ENCODE peak calls at places on chromosomes 5 and 9, in seven cellular contexts. One of them, this sample, is unnamed.

GRCh38 chr9:114803886-114804285 is 2.0 kb downstream of the TNFSF15 start:
- DNase-seq in HCT116: no peak
- DNase-seq in transverse colon: no peak
- DNase-seq in suprapubic skin: no peak
- DNase-seq in GM23338: no peak
- DNase-seq in sigmoid colon: no peak
- DNase-seq in spleen: no peak
- DNase-seq in this sample: no peak

GRCh38 chr5:125487231-125487630 is 740.8 kb upstream of the ZNF608 start:
- DNase-seq in HCT116: no peak
- DNase-seq in transverse colon: no peak
- DNase-seq in suprapubic skin: no peak
- DNase-seq in GM23338: no peak
- DNase-seq in sigmoid colon: no peak
- DNase-seq in spleen: no peak
- DNase-seq in this sample: no peak

GRCh38 chr9:137062384-137062783 is 8.0 kb downstream of the SAPCD2 start:
- DNase-seq in HCT116: no peak
- DNase-seq in transverse colon: no peak
- DNase-seq in suprapubic skin: no peak
- DNase-seq in GM23338: no peak
- DNase-seq in sigmoid colon: no peak
- DNase-seq in spleen: no peak
- DNase-seq in this sample: peak; percentile 8

GRCh38 chr5:10201223-10201868 is 48.3 kb downstream of the ATPSCKMT start:
- DNase-seq in HCT116: no peak
- DNase-seq in transverse colon: no peak
- DNase-seq in suprapubic skin: no peak
- DNase-seq in GM23338: peak; percentile 82
- DNase-seq in sigmoid colon: no peak
- DNase-seq in spleen: no peak
- DNase-seq in this sample: no peak

GRCh38 chr9:127523312-127523851 is 72.1 kb downstream of the LRSAM1 start:
- DNase-seq in HCT116: peak; percentile 50
- DNase-seq in transverse colon: no peak
- DNase-seq in suprapubic skin: no peak
- DNase-seq in GM23338: peak; percentile 51
- DNase-seq in sigmoid colon: no peak
- DNase-seq in spleen: no peak
- DNase-seq in this sample: no peak

GRCh38 chr9:71592400-71592799 is 175.9 kb downstream of the CEMIP2 start:
- DNase-seq in HCT116: no peak
- DNase-seq in transverse colon: no peak
- DNase-seq in suprapubic skin: no peak
- DNase-seq in GM23338: no peak
- DNase-seq in sigmoid colon: no peak
- DNase-seq in spleen: no peak
- DNase-seq in this sample: no peak

GRCh38 chr9:133334161-133334560 is 1.8 kb downstream of the SURF6 start:
- DNase-seq in HCT116: no peak
- DNase-seq in transverse colon: peak; percentile 86
- DNase-seq in suprapubic skin: no peak
- DNase-seq in GM23338: peak; percentile 40
- DNase-seq in sigmoid colon: peak; percentile 53
- DNase-seq in spleen: peak; percentile 51
- DNase-seq in this sample: no peak

GRCh38 chr5:53376853-53377252 is 103.6 kb upstream of the FST start:
- DNase-seq in HCT116: no peak
- DNase-seq in transverse colon: no peak
- DNase-seq in suprapubic skin: no peak
- DNase-seq in GM23338: no peak
- DNase-seq in sigmoid colon: no peak
- DNase-seq in spleen: no peak
- DNase-seq in this sample: no peak

GRCh38 chr5:73947876-73948275 is 321.9 kb downstream of the ARHGEF28 start:
- DNase-seq in HCT116: no peak
- DNase-seq in transverse colon: no peak
- DNase-seq in suprapubic skin: no peak
- DNase-seq in GM23338: no peak
- DNase-seq in sigmoid colon: no peak
- DNase-seq in spleen: no peak
- DNase-seq in this sample: no peak

GRCh38 chr5:14977058-14977640 is 105.6 kb upstream of the ANKH start:
- DNase-seq in HCT116: no peak
- DNase-seq in transverse colon: peak; percentile 26
- DNase-seq in suprapubic skin: no peak
- DNase-seq in GM23338: no peak
- DNase-seq in sigmoid colon: no peak
- DNase-seq in spleen: no peak
- DNase-seq in this sample: no peak

GRCh38 chr5:110839004-110839403 is 100.2 kb downstream of the SLC25A46 start:
- DNase-seq in HCT116: no peak
- DNase-seq in transverse colon: no peak
- DNase-seq in suprapubic skin: no peak
- DNase-seq in GM23338: no peak
- DNase-seq in sigmoid colon: no peak
- DNase-seq in spleen: no peak
- DNase-seq in this sample: no peak

GRCh38 chr9:21413089-21414023 is 4.4 kb downstream of the IFNA8 start:
- DNase-seq in HCT116: no peak
- DNase-seq in transverse colon: no peak
- DNase-seq in suprapubic skin: no peak
- DNase-seq in GM23338: peak; percentile 54
- DNase-seq in sigmoid colon: no peak
- DNase-seq in spleen: no peak
- DNase-seq in this sample: no peak

GRCh38 chr5:97636766-97637165 is 453.7 kb upstream of the RIOK2 start:
- DNase-seq in HCT116: no peak
- DNase-seq in transverse colon: no peak
- DNase-seq in suprapubic skin: no peak
- DNase-seq in GM23338: no peak
- DNase-seq in sigmoid colon: no peak
- DNase-seq in spleen: no peak
- DNase-seq in this sample: no peak

GRCh38 chr5:33997331-33997983 is 10.4 kb downstream of the AMACR start:
- DNase-seq in HCT116: peak; percentile 19
- DNase-seq in transverse colon: peak; percentile 49
- DNase-seq in suprapubic skin: peak; percentile 83
- DNase-seq in GM23338: peak; percentile 75
- DNase-seq in sigmoid colon: peak; percentile 83
- DNase-seq in spleen: no peak
- DNase-seq in this sample: peak; percentile 73

GRCh38 chr9:131678499-131679111 is 61.3 kb downstream of the RAPGEF1 start:
- DNase-seq in HCT116: peak; percentile 85
- DNase-seq in transverse colon: peak; percentile 78
- DNase-seq in suprapubic skin: no peak
- DNase-seq in GM23338: peak; percentile 58
- DNase-seq in sigmoid colon: peak; percentile 90
- DNase-seq in spleen: peak; percentile 91
- DNase-seq in this sample: no peak

GRCh38 chr5:159899067-159900049 is 16.9 kb upstream of the ADRA1B start:
- DNase-seq in HCT116: no peak
- DNase-seq in transverse colon: no peak
- DNase-seq in suprapubic skin: no peak
- DNase-seq in GM23338: no peak
- DNase-seq in sigmoid colon: no peak
- DNase-seq in spleen: no peak
- DNase-seq in this sample: no peak

GRCh38 chr5:123283031-123283430 is 140.2 kb downstream of the CEP120 start:
- DNase-seq in HCT116: no peak
- DNase-seq in transverse colon: no peak
- DNase-seq in suprapubic skin: no peak
- DNase-seq in GM23338: no peak
- DNase-seq in sigmoid colon: peak; percentile 70
- DNase-seq in spleen: no peak
- DNase-seq in this sample: no peak

GRCh38 chr9:38090170-38090569 is 21.1 kb upstream of the SHB start:
- DNase-seq in HCT116: no peak
- DNase-seq in transverse colon: no peak
- DNase-seq in suprapubic skin: no peak
- DNase-seq in GM23338: no peak
- DNase-seq in sigmoid colon: peak; percentile 32
- DNase-seq in spleen: peak; percentile 25
- DNase-seq in this sample: no peak

GRCh38 chr9:126952180-126952960 is 37.8 kb downstream of the RALGPS1 start:
- DNase-seq in HCT116: no peak
- DNase-seq in transverse colon: no peak
- DNase-seq in suprapubic skin: no peak
- DNase-seq in GM23338: no peak
- DNase-seq in sigmoid colon: no peak
- DNase-seq in spleen: no peak
- DNase-seq in this sample: no peak

GRCh38 chr9:21102311-21102710 is 24.6 kb upstream of the IFNB1 start:
- DNase-seq in HCT116: no peak
- DNase-seq in transverse colon: no peak
- DNase-seq in suprapubic skin: no peak
- DNase-seq in GM23338: no peak
- DNase-seq in sigmoid colon: no peak
- DNase-seq in spleen: no peak
- DNase-seq in this sample: no peak

GRCh38 chr9:83533296-83533695 is 4.9 kb downstream of the FRMD3 start:
- DNase-seq in HCT116: no peak
- DNase-seq in transverse colon: no peak
- DNase-seq in suprapubic skin: no peak
- DNase-seq in GM23338: no peak
- DNase-seq in sigmoid colon: no peak
- DNase-seq in spleen: no peak
- DNase-seq in this sample: no peak

GRCh38 chr5:80223561-80223960 is 32.3 kb downstream of the SERINC5 start:
- DNase-seq in HCT116: no peak
- DNase-seq in transverse colon: no peak
- DNase-seq in suprapubic skin: no peak
- DNase-seq in GM23338: no peak
- DNase-seq in sigmoid colon: no peak
- DNase-seq in spleen: no peak
- DNase-seq in this sample: no peak

GRCh38 chr9:122954253-122954691 is 13.5 kb downstream of the RABGAP1 start:
- DNase-seq in HCT116: no peak
- DNase-seq in transverse colon: no peak
- DNase-seq in suprapubic skin: no peak
- DNase-seq in GM23338: no peak
- DNase-seq in sigmoid colon: no peak
- DNase-seq in spleen: no peak
- DNase-seq in this sample: no peak

DNA sequence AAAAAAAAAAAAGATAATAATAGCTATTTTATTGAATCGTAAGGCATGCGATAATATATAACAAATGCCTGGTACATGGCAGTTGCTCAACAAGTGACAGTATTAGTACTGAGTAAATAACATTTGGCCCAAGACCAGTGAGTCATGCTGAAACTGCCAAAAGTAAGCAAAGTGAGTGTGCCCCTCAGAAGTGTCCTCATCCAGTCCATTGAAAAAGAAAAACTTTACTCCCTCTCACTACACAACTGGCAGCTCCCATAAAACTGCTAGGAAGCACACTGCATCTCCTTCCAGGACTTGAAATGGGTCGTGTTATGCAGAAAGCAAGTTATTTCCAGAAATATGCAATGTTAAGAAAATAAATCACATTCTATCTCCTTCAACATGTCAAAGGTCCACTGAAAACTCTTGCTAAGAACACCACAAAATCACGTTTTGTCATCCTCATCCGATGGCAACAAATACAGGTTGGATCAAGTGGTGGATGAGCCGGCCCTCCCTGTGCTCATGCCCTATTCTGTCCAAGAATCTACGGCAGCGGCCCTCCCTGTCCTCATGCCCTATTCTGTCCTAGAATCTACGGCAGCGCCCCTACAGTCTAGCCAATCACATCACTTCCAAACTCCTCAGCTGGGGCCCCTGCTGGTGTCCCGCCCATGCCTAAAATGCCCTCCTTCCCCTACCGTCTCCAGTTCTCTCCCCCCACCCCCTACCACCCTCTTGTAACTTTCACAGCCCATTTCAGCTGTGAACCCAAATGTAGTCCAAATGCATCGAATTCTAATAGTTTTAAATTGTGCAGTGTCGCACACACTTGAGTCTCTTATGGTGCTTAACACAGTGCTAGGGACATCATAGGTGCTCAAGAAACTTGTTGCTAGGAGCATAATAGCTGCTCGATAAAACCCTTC is 12.5 kb downstream of the PTCH1 start:
- DNase-seq in HCT116: no peak
- DNase-seq in transverse colon: peak; percentile 23
- DNase-seq in suprapubic skin: no peak
- DNase-seq in GM23338: peak; percentile 84
- DNase-seq in sigmoid colon: no peak
- DNase-seq in spleen: no peak
- DNase-seq in this sample: peak; percentile 48
- H3K4me3 ChIP-seq in HCT116: no peak overlapping the region
- H3K4me3 ChIP-seq in transverse colon: no peak overlapping the region
- H3K4me3 ChIP-seq in suprapubic skin: peak overlapping the region; percentile 91
- H3K4me3 ChIP-seq in GM23338: peak overlapping the region; percentile 87
- H3K4me3 ChIP-seq in sigmoid colon: no peak overlapping the region
- H3K4me3 ChIP-seq in spleen: no peak overlapping the region
- H3K4me3 ChIP-seq in this sample: peak overlapping the region; percentile 76

GRCh38 chr5:81292130-81292529 is 9.3 kb upstream of the ZCCHC9 start:
- DNase-seq in HCT116: no peak
- DNase-seq in transverse colon: no peak
- DNase-seq in suprapubic skin: no peak
- DNase-seq in GM23338: no peak
- DNase-seq in sigmoid colon: no peak
- DNase-seq in spleen: no peak
- DNase-seq in this sample: no peak
- TF ChIP-seq POLR2AphosphoS5 in HCT116: no peak
- TF ChIP-seq POLR2AphosphoS5 in transverse colon: no peak
- TF ChIP-seq POLR2AphosphoS5 in suprapubic skin: no peak
- TF ChIP-seq POLR2AphosphoS5 in GM23338: no peak
- TF ChIP-seq POLR2AphosphoS5 in sigmoid colon: no peak
- TF ChIP-seq POLR2AphosphoS5 in spleen: no peak
- TF ChIP-seq POLR2AphosphoS5 in this sample: no peak

DNA sequence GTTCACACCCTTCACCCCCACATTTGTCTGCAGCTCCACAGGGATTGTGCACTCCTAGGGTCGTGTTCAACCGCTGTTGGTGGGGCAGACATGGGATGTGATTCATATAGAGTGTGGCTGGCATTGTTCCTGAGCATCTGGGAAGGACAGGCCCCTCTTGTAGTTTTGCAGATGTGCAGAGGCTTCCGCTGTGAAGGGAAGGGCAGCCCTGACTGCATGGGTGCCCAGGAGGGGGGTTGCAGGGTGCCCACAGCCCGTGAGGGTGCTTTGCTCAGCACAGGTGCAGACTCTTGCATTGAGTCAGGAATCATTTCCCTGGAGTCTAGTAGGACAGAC is 30.2 kb upstream of the PITX1 start:
- DNase-seq in HCT116: no peak
- DNase-seq in transverse colon: no peak
- DNase-seq in suprapubic skin: no peak
- DNase-seq in GM23338: no peak
- DNase-seq in sigmoid colon: peak; percentile 48
- DNase-seq in spleen: peak; percentile 56
- DNase-seq in this sample: no peak
- TF ChIP-seq CTCF in HCT116: no peak
- TF ChIP-seq CTCF in transverse colon: no peak
- TF ChIP-seq CTCF in suprapubic skin: no peak
- TF ChIP-seq CTCF in GM23338: no peak
- TF ChIP-seq CTCF in sigmoid colon: no peak
- TF ChIP-seq CTCF in spleen: no peak
- TF ChIP-seq CTCF in this sample: no peak

DNA sequence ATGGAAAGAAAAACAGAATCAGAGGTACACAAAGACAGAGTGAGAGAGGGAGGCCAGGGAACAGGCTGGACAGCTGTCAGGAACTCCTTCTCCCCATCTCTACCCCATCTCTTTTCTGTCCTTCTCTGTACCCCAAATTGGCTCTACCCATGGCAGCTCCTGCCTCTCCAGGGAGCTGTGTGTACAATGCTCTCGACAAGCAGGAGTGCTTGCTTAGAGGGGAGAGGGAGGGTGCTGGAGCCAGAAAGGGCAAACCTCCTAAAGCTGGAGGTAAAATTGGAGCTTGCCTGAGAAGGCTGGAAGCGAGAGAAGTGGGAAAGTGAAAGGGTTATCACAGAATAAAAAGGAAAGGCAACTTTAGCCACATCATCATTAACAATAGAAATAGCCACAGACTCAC is 6.4 kb downstream of the TPM2 start:
- DNase-seq in HCT116: no peak
- DNase-seq in transverse colon: no peak
- DNase-seq in suprapubic skin: no peak
- DNase-seq in GM23338: no peak
- DNase-seq in sigmoid colon: no peak
- DNase-seq in spleen: peak; percentile 6
- DNase-seq in this sample: no peak
- H3K4me3 ChIP-seq in HCT116: no peak overlapping the region
- H3K4me3 ChIP-seq in transverse colon: no peak overlapping the region
- H3K4me3 ChIP-seq in suprapubic skin: no peak overlapping the region
- H3K4me3 ChIP-seq in GM23338: no peak overlapping the region
- H3K4me3 ChIP-seq in sigmoid colon: no peak overlapping the region
- H3K4me3 ChIP-seq in spleen: no peak overlapping the region
- H3K4me3 ChIP-seq in this sample: no peak overlapping the region